ENCODE peak calls at places on chromosome 13, in seven cellular contexts. X is H9, E is mesendoderm, G is neuronal stem cell, C is trophoblast cell, N is IMR-90, F is H1. Q is an unnamed sample.

GRCh38 chr13:80249906-80250513 is 90.9 kb downstream of the SPRY2 start:
- DNase-seq in E (no peak), F (no peak), N (no peak), X (no peak), C (no peak), G (no peak), Q (no peak)

GRCh38 chr13:110875243-110875642 is 39.6 kb downstream of the ANKRD10 start:
- DNase-seq in F (no peak), G (no peak), N (no peak), X (no peak), E (no peak), C (no peak), Q (no peak)

GRCh38 chr13:26502826-26503225 is 54.7 kb upstream of the WASF3 start:
- DNase-seq in E (peak), N (peak), F (no peak), C (no peak), G (no peak), X (peak), Q (peak)

GRCh38 chr13:52848455-52849190 is at the start of gene PCDH8:
- DNase-seq in G (peak), X (peak), N (no peak), E (peak), C (no peak), F (peak), Q (no peak)

GRCh38 chr13:110790371-110790770 is 76.9 kb downstream of the ING1 start:
- DNase-seq in F (no peak), G (no peak), N (no peak), C (no peak), E (no peak), X (no peak), Q (no peak)

GRCh38 chr13:35814573-35814972 is 316.6 kb downstream of the DCLK1 start:
- DNase-seq in G (no peak), F (no peak), N (no peak), C (no peak), E (no peak), X (no peak), Q (no peak)

GRCh38 chr13:49292742-49293498 is 45.2 kb downstream of the CDADC1 start:
- DNase-seq in E (no peak), F (no peak), G (no peak), N (peak), X (no peak), C (no peak), Q (peak)

GRCh38 chr13:60261432-60262351 is 98.0 kb upstream of the DIAPH3 start:
- DNase-seq in E (no peak), X (peak), C (no peak), F (no peak), N (no peak), G (no peak), Q (no peak)

GRCh38 chr13:65584126-65584525 is 1646.0 kb downstream of the PCDH9 start:
- DNase-seq in G (no peak), C (no peak), N (no peak), F (no peak), X (no peak), E (peak), Q (no peak)

GRCh38 chr13:28718186-28718537 is 608 bp downstream of the SLC46A3 start:
- DNase-seq in G (no peak), X (no peak), N (peak), C (no peak), F (no peak), E (no peak), Q (peak)

GRCh38 chr13:28716511-28716910 is 2.3 kb downstream of the SLC46A3 start:
- DNase-seq in F (no peak), G (no peak), X (no peak), E (peak), N (peak), C (no peak), Q (peak)

GRCh38 chr13:69623973-69624372 is 483.7 kb upstream of the ATXN8OS start:
- DNase-seq in G (no peak), N (no peak), X (no peak), E (no peak), F (no peak), C (no peak), Q (no peak)

GRCh38 chr13:23547000-23547590 is 23.1 kb upstream of the TNFRSF19 start:
- DNase-seq in E (peak), C (no peak), F (peak), N (peak), X (peak), G (no peak), Q (peak)

GRCh38 chr13:41500501-41500900 is 43.2 kb downstream of the RGCC start:
- DNase-seq in F (no peak), C (no peak), G (no peak), N (no peak), X (no peak), E (no peak), Q (no peak)

GRCh38 chr13:102642475-102642874 is 45.7 kb downstream of the TPP2 start:
- DNase-seq in F (no peak), X (no peak), N (no peak), C (no peak), G (no peak), E (no peak), Q (no peak)

GRCh38 chr13:84776578-84776977 is 894.3 kb upstream of the SLITRK1 start:
- DNase-seq in G (no peak), N (no peak), F (no peak), X (no peak), C (no peak), E (no peak), Q (no peak)

GRCh38 chr13:65597839-65598818 is 1632.0 kb downstream of the PCDH9 start:
- DNase-seq in N (peak), E (peak), X (no peak), C (no peak), G (no peak), F (no peak), Q (peak)

GRCh38 chr13:100280681-100281080 is 191.8 kb downstream of the PCCA start:
- DNase-seq in G (no peak), E (no peak), N (peak), X (no peak), C (no peak), F (no peak), Q (peak)

GRCh38 chr13:102726430-102726829 is 31.6 kb upstream of the METTL21C start:
- DNase-seq in C (no peak), G (no peak), E (no peak), N (no peak), X (no peak), F (no peak), Q (no peak)

GRCh38 chr13:105090244-105090643 is 1445.2 kb downstream of the EFNB2 start:
- DNase-seq in G (no peak), C (no peak), N (no peak), E (no peak), X (no peak), F (no peak), Q (no peak)
- H3K18ac ChIP-seq in G (no peak), C (no peak), N (no peak), E (no peak), X (no peak), F (no peak), Q (no peak)

GRCh38 chr13:89402211-89402610 is 1731.0 kb downstream of the SLITRK5 start:
- DNase-seq in F (no peak), N (no peak), X (no peak), G (no peak), E (no peak), C (no peak), Q (no peak)

GRCh38 chr13:89407357-89407756 is 1736.2 kb downstream of the SLITRK5 start:
- DNase-seq in X (no peak), N (no peak), G (no peak), F (no peak), E (no peak), C (no peak), Q (no peak)
- H3K18ac ChIP-seq in X (no peak), N (no peak), G (no peak), F (no peak), E (peak), C (no peak), Q (no peak)

GRCh38 chr13:56356690-56357089 is 784.0 kb upstream of the PRR20A start:
- DNase-seq in C (no peak), N (no peak), F (no peak), E (no peak), X (no peak), G (no peak), Q (no peak)
- H3K18ac ChIP-seq in C (no peak), N (no peak), F (no peak), E (no peak), X (no peak), G (no peak), Q (no peak)

DNA sequence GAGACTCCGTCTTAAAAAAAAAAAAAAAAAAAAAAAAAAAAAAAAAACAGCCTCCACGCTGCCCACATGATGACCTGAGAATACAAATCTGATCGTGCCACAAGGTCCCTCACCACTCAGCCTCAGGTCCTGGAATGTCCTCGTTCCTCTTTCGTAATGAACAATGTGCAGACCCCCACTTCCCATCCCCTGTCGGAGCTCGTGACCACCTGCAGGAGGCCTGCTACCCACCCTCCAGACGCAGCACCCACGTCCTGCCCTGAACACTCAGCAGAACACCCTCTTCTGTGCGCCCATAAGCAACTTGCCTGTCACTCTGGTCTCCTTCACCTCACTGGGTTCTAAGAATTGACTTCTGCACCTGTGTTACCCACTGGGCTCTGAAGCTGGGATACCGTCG is 166.4 kb downstream of the KATNAL1 start:
- DNase-seq in E (no peak), C (no peak), X (no peak), N (no peak), F (no peak), G (no peak), Q (no peak)
- H3K18ac ChIP-seq in E (no peak), C (peak), X (no peak), N (no peak), F (no peak), G (no peak), Q (no peak)